ENCODE peak calls at places on chromosomes 7 and 10, in nine cellular contexts. J, K, T, X, D, Y, C, B and W are unnamed samples.
A peak's percentile ranks its signal among the peaks of the same experiment; 100 is the strongest.

GRCh38 chr10:97667462-97667861 is 19.6 kb downstream of the AVPI1 start:
- DNase-seq in C (no peak), B (no peak), K (no peak), X (no peak), D (no peak), Y (no peak), T (no peak), J (no peak), W (no peak)

GRCh38 chr7:98315318-98315993 is 34.0 kb downstream of the BRI3 start:
- DNase-seq in X (no peak), D (no peak), K (no peak), C (no peak), Y (no peak), J (no peak), B (no peak), T (no peak), W (no peak)

GRCh38 chr7:73424486-73424885 is 9.1 kb upstream of the FZD9 start:
- DNase-seq in D (no peak), X (no peak), C (no peak), Y (no peak), K (no peak), B (no peak), J (no peak), T (no peak), W (no peak)

GRCh38 chr7:129376076-129376777 is 58.0 kb upstream of the STRIP2 start:
- DNase-seq in B (peak; percentile 36), T (peak; percentile 48), Y (peak; percentile 80), C (peak; percentile 71), J (peak; percentile 30), X (peak; percentile 39), D (peak; percentile 15), K (peak; percentile 68), W (peak; percentile 47)

GRCh38 chr7:12965767-12966166 is 278.3 kb downstream of the ARL4A start:
- DNase-seq in D (peak; percentile 4), T (no peak), B (peak; percentile 60), K (no peak), J (no peak), C (peak; percentile 19), X (no peak), Y (no peak), W (no peak)

GRCh38 chr10:23195846-23196200 is 3.7 kb downstream of the PTF1A start:
- DNase-seq in Y (no peak), J (no peak), C (no peak), B (no peak), X (no peak), K (no peak), T (no peak), D (no peak), W (no peak)

GRCh38 chr10:132724436-132724835 is 61.5 kb downstream of the NKX6-2 start:
- DNase-seq in C (no peak), T (peak; percentile 16), D (no peak), X (no peak), J (no peak), B (no peak), K (no peak), Y (no peak), W (no peak)

GRCh38 chr10:119441151-119441821 is 101.2 kb downstream of the RGS10 start:
- DNase-seq in X (peak; percentile 6), Y (no peak), J (no peak), K (no peak), C (no peak), T (peak; percentile 96), B (no peak), D (no peak), W (no peak)

GRCh38 chr10:69049564-69049955 is 38.3 kb upstream of the SRGN start:
- DNase-seq in T (no peak), Y (no peak), D (no peak), J (no peak), B (no peak), K (no peak), C (no peak), X (no peak), W (no peak)

GRCh38 chr10:69055241-69055640 is 32.7 kb upstream of the SRGN start:
- DNase-seq in Y (no peak), K (no peak), J (no peak), D (no peak), B (no peak), C (no peak), T (no peak), X (no peak), W (no peak)

GRCh38 chr10:69048103-69048502 is 39.8 kb upstream of the SRGN start:
- DNase-seq in B (no peak), Y (peak; percentile 35), D (no peak), T (peak; percentile 48), C (no peak), X (no peak), J (no peak), K (no peak), W (no peak)

GRCh38 chr10:69051303-69051702 is 36.6 kb upstream of the SRGN start:
- DNase-seq in B (no peak), K (no peak), J (no peak), T (peak; percentile 58), X (peak; percentile 39), Y (no peak), D (no peak), C (no peak), W (no peak)

GRCh38 chr10:69051710-69052487 is 36.0 kb upstream of the SRGN start:
- DNase-seq in C (no peak), J (no peak), B (no peak), D (no peak), Y (no peak), T (no peak), X (no peak), K (peak; percentile 33), W (no peak)
- TF ChIP-seq EZH2 in C (no peak), J (no peak), B (no peak), D (no peak), Y (no peak), T (no peak), X (no peak), K (no peak), W (no peak)

GRCh38 chr10:61169294-61169693 is 225.3 kb upstream of the RHOBTB1 start:
- DNase-seq in C (no peak), X (no peak), D (no peak), J (no peak), Y (no peak), K (no peak), B (no peak), T (no peak), W (no peak)
- H3K27ac ChIP-seq in C (no peak overlapping the region), X (no peak overlapping the region), D (no peak overlapping the region), J (no peak overlapping the region), Y (no peak overlapping the region), K (no peak overlapping the region), B (no peak overlapping the region), T (no peak overlapping the region), W (no peak overlapping the region)

GRCh38 chr7:72334733-72335132 is 77.4 kb downstream of the CALN1 start:
- DNase-seq in C (no peak), T (no peak), D (no peak), X (no peak), K (peak; percentile 34), B (no peak), J (no peak), Y (no peak), W (no peak)

GRCh38 chr7:72335561-72336381 is 76.4 kb downstream of the CALN1 start:
- DNase-seq in B (no peak), C (no peak), Y (no peak), D (no peak), J (no peak), T (no peak), X (no peak), K (peak; percentile 79), W (no peak)

GRCh38 chr7:72337822-72338167 is 74.3 kb downstream of the CALN1 start:
- DNase-seq in X (no peak), D (no peak), B (no peak), J (no peak), K (peak; percentile 28), T (no peak), C (no peak), Y (no peak), W (no peak)

GRCh38 chr7:72336887-72337821 is 75.0 kb downstream of the CALN1 start:
- DNase-seq in D (no peak), Y (no peak), T (no peak), J (no peak), C (no peak), K (peak; percentile 75), X (no peak), B (no peak), W (no peak)

GRCh38 chr7:72336382-72336886 is 75.7 kb downstream of the CALN1 start:
- DNase-seq in B (no peak), J (no peak), D (no peak), Y (no peak), C (no peak), T (no peak), X (no peak), K (peak; percentile 75), W (no peak)
- TF ChIP-seq EZH2 in B (no peak), J (no peak), D (no peak), Y (no peak), C (no peak), T (no peak), X (no peak), K (no peak), W (no peak)

GRCh38 chr7:463362-464176 is 56.1 kb downstream of the PDGFA start:
- DNase-seq in X (no peak), K (no peak), Y (no peak), T (no peak), J (no peak), C (no peak), B (no peak), D (no peak), W (no peak)

GRCh38 chr7:464177-464711 is 55.4 kb downstream of the PDGFA start:
- DNase-seq in K (no peak), D (no peak), B (no peak), X (no peak), C (no peak), T (no peak), Y (no peak), J (no peak), W (no peak)

GRCh38 chr7:465710-466400 is 53.8 kb downstream of the PDGFA start:
- DNase-seq in X (no peak), D (no peak), C (no peak), B (no peak), Y (no peak), T (peak; percentile 32), K (no peak), J (no peak), W (no peak)

GRCh38 chr7:466465-467191 is 53.0 kb downstream of the PDGFA start:
- DNase-seq in Y (no peak), J (no peak), B (no peak), C (no peak), K (no peak), X (no peak), D (no peak), T (no peak), W (no peak)

DNA sequence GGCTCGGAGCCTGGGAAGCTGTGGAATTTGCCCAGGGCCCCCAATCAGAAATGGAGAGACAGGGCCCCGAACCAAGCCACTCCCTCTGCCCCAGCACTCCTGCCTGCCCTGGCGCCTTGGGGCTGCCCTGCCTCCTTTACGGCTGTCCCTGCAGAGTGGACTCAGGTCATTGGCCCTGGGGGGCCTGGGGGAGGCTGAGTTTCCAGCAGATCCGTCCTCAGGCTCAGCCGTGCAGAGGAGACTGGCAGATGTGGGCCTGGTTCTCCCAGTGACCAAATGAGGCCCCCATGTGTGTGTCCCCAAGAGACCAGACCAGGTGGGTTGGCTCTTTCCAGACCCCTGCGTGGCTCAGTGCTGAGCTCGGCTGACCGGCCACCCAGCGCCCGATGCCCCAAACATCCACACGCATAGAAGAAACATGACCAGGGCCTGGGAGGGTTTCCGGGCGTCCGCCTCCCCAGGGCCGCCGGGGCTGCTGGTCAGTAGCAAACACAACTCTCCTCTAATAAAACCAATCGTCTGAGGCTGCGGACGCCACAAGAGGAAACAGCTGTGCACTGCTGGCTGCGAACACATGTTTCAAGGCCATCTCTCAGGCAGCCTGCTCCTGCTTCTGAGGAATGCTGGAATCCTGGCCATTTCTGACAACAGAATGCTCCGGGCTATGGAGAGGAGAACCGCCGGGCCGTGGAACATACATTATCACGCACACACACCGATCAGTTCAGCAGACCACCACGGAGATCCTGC is 54.8 kb downstream of the PDGFA start:
- DNase-seq in K (no peak), Y (no peak), B (no peak), T (peak; percentile 65), D (no peak), X (peak; percentile 81), C (no peak), J (peak; percentile 50), W (no peak)
- H3K27ac ChIP-seq in K (no peak overlapping the region), Y (no peak overlapping the region), B (no peak overlapping the region), T (no peak overlapping the region), D (no peak overlapping the region), X (peak overlapping the region; percentile 55), C (no peak overlapping the region), J (no peak overlapping the region), W (no peak overlapping the region)